ENCODE peak calls at places on chromosomes 7 and 10, in nine cellular contexts. Q, J, S, D, A, T, X, N and V are unnamed samples.

GRCh38 chr10:116170815-116171250 is 102.2 kb downstream of the GFRA1 start:
- DNase-seq in A (peak), S (peak), Q (peak), N (no peak), X (peak), T (no peak), D (no peak), J (no peak), V (peak)

GRCh38 chr7:113207441-113207840 is 89.1 kb upstream of the SMIM30 start:
- DNase-seq in X (no peak), N (no peak), J (no peak), T (no peak), D (no peak), S (peak), Q (no peak), A (no peak), V (no peak)

GRCh38 chr7:19899517-19899916 is 126.1 kb upstream of the TMEM196 start:
- DNase-seq in S (peak), T (no peak), Q (peak), X (no peak), J (no peak), N (no peak), A (no peak), D (no peak), V (peak)

GRCh38 chr10:22133640-22134624 is 83.9 kb downstream of the EBLN1 start:
- DNase-seq in T (no peak), A (no peak), X (no peak), Q (no peak), S (no peak), D (no peak), J (no peak), N (no peak), V (peak)

GRCh38 chr10:5595591-5596590 is 70.5 kb downstream of the ASB13 start:
- DNase-seq in A (no peak), Q (peak), J (no peak), N (no peak), T (no peak), X (peak), D (no peak), S (peak), V (peak)

GRCh38 chr7:110358028-110358427 is 732.9 kb upstream of the LRRN3 start:
- DNase-seq in J (no peak), Q (peak), T (no peak), N (no peak), X (peak), S (peak), A (no peak), D (no peak), V (peak)

GRCh38 chr10:49351669-49352068 is 44.2 kb downstream of the DRGX start:
- DNase-seq in X (no peak), D (no peak), A (no peak), Q (no peak), J (no peak), T (no peak), N (peak), S (no peak), V (no peak)

GRCh38 chr10:62045765-62046521 is 144.4 kb downstream of the ARID5B start:
- DNase-seq in X (peak), D (no peak), N (no peak), T (no peak), Q (peak), J (no peak), A (no peak), S (peak), V (peak)

GRCh38 chr10:131733596-131733995 is 167.2 kb upstream of the PPP2R2D start:
- DNase-seq in J (no peak), D (no peak), Q (no peak), A (no peak), T (no peak), S (no peak), X (no peak), N (no peak), V (no peak)

GRCh38 chr7:114527589-114527988 is 113.0 kb downstream of the FOXP2 start:
- DNase-seq in X (no peak), A (no peak), T (no peak), Q (no peak), S (no peak), D (no peak), J (no peak), N (no peak), V (no peak)

GRCh38 chr10:115539142-115539762 is 446.1 kb downstream of the ATRNL1 start:
- DNase-seq in Q (no peak), A (no peak), T (no peak), J (no peak), N (no peak), D (no peak), X (no peak), S (no peak), V (no peak)

GRCh38 chr7:69256634-69257081 is 341.6 kb upstream of the AUTS2 start:
- DNase-seq in D (peak), S (no peak), N (peak), T (peak), J (peak), A (no peak), X (peak), Q (no peak), V (no peak)

GRCh38 chr10:71260622-71261325 is 48.4 kb downstream of the UNC5B start:
- DNase-seq in S (peak), N (no peak), X (no peak), A (peak), Q (peak), J (no peak), T (peak), D (no peak), V (peak)

GRCh38 chr10:127977368-127978009 is 70.6 kb downstream of the PTPRE start:
- DNase-seq in N (peak), A (no peak), S (peak), T (peak), X (no peak), J (peak), Q (peak), D (peak), V (peak)

GRCh38 chr10:102673235-102673634 is 29.0 kb downstream of the TRIM8 start:
- DNase-seq in S (no peak), J (no peak), X (no peak), T (no peak), D (no peak), A (no peak), Q (no peak), N (no peak), V (no peak)

GRCh38 chr7:102030696-102031095 is 213.3 kb downstream of the CUX1 start:
- DNase-seq in T (peak), X (no peak), D (no peak), S (no peak), N (no peak), A (no peak), J (no peak), Q (no peak), V (no peak)

GRCh38 chr7:111844904-111845662 is 282.8 kb upstream of the IMMP2L start:
- DNase-seq in Q (no peak), J (no peak), X (no peak), N (no peak), S (no peak), T (no peak), D (no peak), A (no peak), V (no peak)

GRCh38 chr7:48269066-48269465 is 97.8 kb downstream of the ABCA13 start:
- DNase-seq in D (no peak), T (no peak), N (no peak), A (no peak), X (no peak), J (no peak), S (no peak), Q (no peak), V (no peak)

DNA sequence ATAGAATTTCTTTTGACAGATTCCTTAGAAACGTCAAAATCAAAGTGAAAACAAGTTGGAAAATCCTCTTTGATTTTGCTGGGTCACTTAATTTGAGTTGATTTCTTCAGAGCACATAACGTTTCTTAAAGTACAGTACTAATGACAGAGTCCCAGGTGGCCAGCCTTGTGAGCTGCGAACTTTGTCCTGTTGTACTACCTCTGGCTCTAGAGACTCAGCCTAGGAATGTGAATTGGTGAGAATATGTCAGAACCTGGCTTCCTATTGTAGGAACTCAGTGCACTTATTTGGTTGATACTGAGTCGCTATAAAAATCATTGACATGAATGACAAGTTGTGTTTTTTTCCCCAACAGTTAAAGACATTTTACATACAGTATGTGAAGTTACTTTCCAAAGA is 20.2 kb downstream of the SDK1 start:
- DNase-seq in N (no peak), A (no peak), T (no peak), D (no peak), S (no peak), J (no peak), Q (no peak), X (no peak), V (no peak)
- TF ChIP-seq CTCF in N (no peak), A (no peak), T (no peak), D (no peak), S (no peak), J (no peak), Q (no peak), X (no peak), V (no peak)

DNA sequence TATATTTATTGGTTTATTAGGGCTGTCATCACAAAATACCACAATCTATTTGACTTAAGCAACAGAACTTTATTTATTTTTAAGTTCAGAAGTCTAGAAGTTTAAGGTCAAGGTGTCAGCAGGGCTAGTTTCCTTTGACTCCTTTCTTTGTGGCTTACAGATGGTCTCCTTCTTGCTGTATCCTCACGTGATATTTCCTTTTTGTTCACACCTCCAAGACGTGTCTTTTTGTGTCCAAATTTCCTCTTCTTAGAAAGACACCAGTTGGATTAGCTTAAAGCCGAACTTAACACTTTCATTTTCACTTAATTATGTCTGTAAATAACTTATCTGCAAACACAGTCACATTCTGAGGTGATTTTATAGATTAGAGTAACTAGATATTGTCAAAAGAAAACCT is 631.4 kb upstream of the POT1 start:
- DNase-seq in Q (no peak), D (no peak), N (no peak), S (no peak), A (no peak), T (no peak), X (no peak), J (no peak), V (no peak)
- H3K4me3 ChIP-seq in Q (no peak), D (no peak), N (no peak), S (no peak), A (no peak), T (no peak), X (no peak), J (no peak), V (no peak)

GRCh38 chr7:116354171-116354545 is 143.8 kb downstream of the TES start:
- DNase-seq in X (no peak), A (no peak), T (peak), S (peak), J (no peak), Q (peak), D (peak), N (no peak), V (peak)
- TF ChIP-seq CTCF in X (no peak), A (no peak), T (no peak), S (no peak), J (no peak), Q (no peak), D (no peak), N (no peak), V (no peak)

DNA sequence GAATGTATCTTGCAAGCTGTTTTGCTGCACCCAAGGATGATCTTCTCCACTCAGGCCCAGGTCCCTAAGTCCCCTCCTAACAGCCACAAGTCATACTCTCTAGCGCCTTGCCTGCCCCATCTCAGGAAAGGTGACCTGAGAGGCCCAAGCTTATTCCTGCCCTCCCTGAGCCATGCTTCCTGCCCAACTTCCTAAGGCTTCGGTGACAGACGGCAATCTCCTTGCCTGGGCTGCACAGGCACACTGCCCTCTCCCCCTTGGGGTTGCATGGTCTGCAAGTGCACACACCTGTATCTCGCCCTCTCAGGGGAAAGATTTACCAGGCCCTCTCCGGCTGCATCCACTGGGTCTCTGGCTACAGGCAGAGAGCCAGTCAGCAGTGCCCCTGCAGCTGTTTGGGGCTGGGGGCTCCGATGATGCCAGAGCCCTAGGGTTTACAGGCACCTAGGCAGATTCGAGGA is 771 bp upstream of the ADIRF start:
- DNase-seq in D (no peak), J (no peak), T (peak), A (no peak), N (peak), Q (no peak), X (no peak), S (no peak), V (no peak)
- H3K4me3 ChIP-seq in D (no peak), J (peak), T (peak), A (no peak), N (no peak), Q (no peak), X (no peak), S (peak), V (no peak)

DNA sequence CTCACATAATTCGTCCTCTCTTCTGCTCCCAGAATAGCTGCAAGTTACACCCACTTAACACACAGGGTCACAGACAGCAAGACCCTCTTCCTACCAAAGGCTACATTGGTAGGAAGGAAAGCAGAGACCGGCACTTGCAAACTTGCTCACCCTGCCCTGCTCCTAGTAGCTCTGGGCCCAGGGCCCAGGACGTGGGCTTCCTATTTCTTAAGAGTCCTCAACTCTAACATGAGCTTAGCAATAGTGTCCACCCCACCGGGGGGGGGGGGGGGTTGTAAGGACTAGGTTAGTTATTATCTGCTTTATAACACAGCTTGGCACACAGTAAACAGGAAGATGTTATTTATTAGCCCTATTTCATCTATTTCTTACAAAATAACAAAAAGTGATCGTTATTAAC is 106.6 kb downstream of the GRB10 start:
- DNase-seq in J (no peak), N (no peak), A (no peak), X (no peak), T (no peak), S (no peak), Q (no peak), D (no peak), V (no peak)
- TF ChIP-seq CTCF in J (no peak), N (no peak), A (no peak), X (no peak), T (no peak), S (no peak), Q (no peak), D (no peak), V (no peak)

GRCh38 chr10:11822809-11823121 is 391 bp upstream of the PROSER2 start:
- DNase-seq in X (no peak), T (no peak), N (no peak), A (no peak), D (no peak), J (no peak), S (no peak), Q (no peak), V (no peak)
- H3K4me3 ChIP-seq in X (peak), T (peak), N (no peak), A (peak), D (peak), J (peak), S (peak), Q (peak), V (peak)